ENCODE peak calls at places on chromosomes 7 and 10, in eight cellular contexts. R is lower leg skin, T is GM12878, X is NB4, V is right lobe of liver, S is stomach, F is HepG2, A is GM12892. W is an unnamed sample.

GRCh38 chr7:74092964-74093339 is 9.3 kb downstream of the LIMK1 start:
- DNase-seq in X (peak), R (peak), V (peak), T (peak), S (no peak), F (no peak), A (peak), W (no peak)

GRCh38 chr7:46186131-46186530 is 265.1 kb upstream of the IGFBP3 start:
- DNase-seq in A (no peak), F (no peak), S (no peak), R (no peak), X (no peak), T (no peak), V (no peak), W (no peak)

GRCh38 chr10:35451103-35452016 is 115.1 kb downstream of the CCNY start:
- DNase-seq in A (peak), F (no peak), S (no peak), X (peak), R (no peak), T (peak), V (no peak), W (no peak)

GRCh38 chr10:124677871-124678565 is 66.2 kb downstream of the FAM53B start:
- DNase-seq in R (no peak), V (peak), X (no peak), T (no peak), F (no peak), S (no peak), A (no peak), W (no peak)

GRCh38 chr7:128119036-128119435 is 87.8 kb upstream of the LRRC4 start:
- DNase-seq in F (no peak), R (no peak), A (no peak), V (no peak), X (peak), T (no peak), S (no peak), W (no peak)

GRCh38 chr10:16965740-16966447 is 148.7 kb upstream of the RSU1 start:
- DNase-seq in R (no peak), V (no peak), X (no peak), S (no peak), T (no peak), F (peak), A (no peak), W (peak)

GRCh38 chr7:88306590-88307048 is at the start of gene STEAP4:
- DNase-seq in A (no peak), R (peak), T (no peak), V (peak), S (peak), X (peak), F (no peak), W (no peak)

GRCh38 chr7:90187507-90188050 is 24.0 kb upstream of the STEAP2 start:
- DNase-seq in R (no peak), A (no peak), T (no peak), S (no peak), V (no peak), X (no peak), F (no peak), W (no peak)

GRCh38 chr7:73773700-73774517 is 3.8 kb upstream of the CLDN3 start:
- DNase-seq in R (no peak), X (peak), V (peak), F (no peak), T (no peak), A (no peak), S (no peak), W (no peak)

GRCh38 chr7:141702047-141702567 is at the start of gene DENND11:
- DNase-seq in S (peak), X (peak), F (no peak), V (peak), R (no peak), A (peak), T (no peak), W (peak)

GRCh38 chr10:6558272-6558671 is 21.8 kb downstream of the PRKCQ start:
- DNase-seq in T (no peak), F (no peak), V (no peak), A (no peak), S (no peak), X (no peak), R (no peak), W (no peak)

GRCh38 chr10:17435898-17436297 is 18.5 kb downstream of the ST8SIA6 start:
- DNase-seq in T (no peak), V (no peak), R (no peak), A (no peak), X (no peak), F (no peak), S (no peak), W (no peak)

GRCh38 chr7:20776942-20777341 is 9.7 kb downstream of the SP8 start:
- DNase-seq in A (no peak), S (no peak), T (no peak), R (no peak), X (no peak), F (no peak), V (no peak), W (no peak)

GRCh38 chr7:138662066-138663061 is 38.8 kb downstream of the SVOPL start:
- DNase-seq in A (no peak), V (no peak), T (no peak), F (no peak), S (no peak), X (peak), R (no peak), W (no peak)

GRCh38 chr7:1842321-1843221 is 172.5 kb downstream of the ELFN1 start:
- DNase-seq in R (no peak), T (no peak), X (no peak), F (peak), S (no peak), V (peak), A (no peak), W (no peak)

GRCh38 chr7:111744501-111745155 is 182.3 kb upstream of the IMMP2L start:
- DNase-seq in T (no peak), F (no peak), V (no peak), R (no peak), S (no peak), A (no peak), X (no peak), W (no peak)

GRCh38 chr7:134900430-134900876 is 85.9 kb upstream of the AGBL3 start:
- DNase-seq in R (no peak), S (no peak), V (no peak), X (no peak), F (no peak), A (no peak), T (peak), W (no peak)

GRCh38 chr10:19043431-19043830 is 5.2 kb upstream of the MALRD1 start:
- DNase-seq in S (no peak), F (no peak), V (no peak), R (no peak), A (no peak), X (no peak), T (no peak), W (no peak)

GRCh38 chr7:13071999-13072398 is 384.6 kb downstream of the ARL4A start:
- DNase-seq in X (no peak), V (no peak), T (no peak), A (no peak), R (no peak), F (no peak), S (no peak), W (no peak)

GRCh38 chr7:13067036-13067435 is 379.6 kb downstream of the ARL4A start:
- DNase-seq in F (no peak), R (no peak), V (peak), X (no peak), T (no peak), A (no peak), S (no peak), W (no peak)

GRCh38 chr7:13062596-13062995 is 375.2 kb downstream of the ARL4A start:
- DNase-seq in S (no peak), T (no peak), A (no peak), R (no peak), X (no peak), V (no peak), F (no peak), W (no peak)

GRCh38 chr7:13069832-13070231 is 382.4 kb downstream of the ARL4A start:
- DNase-seq in R (no peak), V (no peak), T (no peak), F (no peak), X (no peak), S (no peak), A (no peak), W (no peak)

GRCh38 chr7:13068032-13068431 is 380.6 kb downstream of the ARL4A start:
- DNase-seq in A (no peak), R (no peak), S (no peak), T (no peak), X (no peak), V (no peak), F (no peak), W (no peak)
- TF ChIP-seq POLR2A in A (no peak), R (no peak), S (no peak), T (no peak), X (no peak), V (no peak), F (no peak), W (no peak)

GRCh38 chr7:38309555-38309954 is 36.1 kb upstream of the TARP start:
- DNase-seq in X (peak), A (no peak), S (no peak), V (no peak), F (no peak), R (no peak), T (no peak), W (no peak)

GRCh38 chr7:38310601-38311057 is 37.2 kb upstream of the TARP start:
- DNase-seq in F (no peak), V (peak), T (no peak), R (peak), A (no peak), S (peak), X (peak), W (no peak)

GRCh38 chr7:38307640-38308039 is 34.2 kb upstream of the TARP start:
- DNase-seq in S (no peak), F (no peak), R (no peak), A (no peak), X (peak), V (no peak), T (no peak), W (no peak)

GRCh38 chr7:38312776-38313175 is 39.3 kb upstream of the TARP start:
- DNase-seq in V (no peak), F (no peak), S (no peak), X (peak), T (no peak), R (no peak), A (no peak), W (no peak)

GRCh38 chr7:38311329-38311937 is 38.0 kb upstream of the TARP start:
- DNase-seq in T (no peak), F (no peak), V (peak), X (peak), S (no peak), A (peak), R (no peak), W (no peak)
- TF ChIP-seq POLR2A in T (peak), F (no peak), V (no peak), X (peak), S (no peak), A (peak), R (no peak), W (no peak)

GRCh38 chr7:84304407-84304806 is 109.8 kb upstream of the SEMA3A start:
- DNase-seq in R (no peak), A (no peak), X (no peak), T (no peak), F (no peak), V (no peak), S (no peak), W (no peak)
- TF ChIP-seq POLR2A in R (no peak), A (no peak), X (no peak), T (no peak), F (no peak), V (no peak), S (no peak), W (no peak)

GRCh38 chr10:113661332-113661731 is 2.5 kb downstream of the NRAP start:
- DNase-seq in A (no peak), S (no peak), V (no peak), R (no peak), X (no peak), F (no peak), T (no peak), W (no peak)

GRCh38 chr10:113665806-113666354 is 2.0 kb upstream of the NRAP start:
- DNase-seq in X (no peak), V (no peak), F (no peak), R (no peak), T (no peak), A (no peak), S (peak), W (no peak)

GRCh38 chr10:113665352-113665751 is 1.5 kb upstream of the NRAP start:
- DNase-seq in X (no peak), R (no peak), V (no peak), T (no peak), S (no peak), A (no peak), F (no peak), W (no peak)

GRCh38 chr10:113663908-113664307 is at the start of gene NRAP:
- DNase-seq in S (no peak), V (no peak), R (no peak), F (no peak), A (no peak), T (no peak), X (no peak), W (no peak)

GRCh38 chr10:113663142-113663541 is 699 bp downstream of the NRAP start:
- DNase-seq in R (no peak), S (no peak), A (no peak), T (no peak), X (no peak), F (no peak), V (no peak), W (no peak)
- TF ChIP-seq POLR2A in R (no peak), S (no peak), A (no peak), T (no peak), X (no peak), F (no peak), V (no peak), W (no peak)